ENCODE peak calls at places on chromosomes 13 and 19, in seven cellular contexts. I is EL, M is GM04503, X is RKO, U is substantia nigra, P is MCF 10A, G is Peyer's patch. V is an unnamed sample.

GRCh38 chr19:571127-571974 is 1.0 kb upstream of the BSG start:
- DNase-seq in I (peak), M (no peak), X (peak), U (no peak), P (peak), G (peak), V (peak)

GRCh38 chr19:29810504-29810871 is 1.3 kb upstream of the CCNE1 start:
- DNase-seq in I (peak), M (no peak), X (peak), U (no peak), P (peak), G (no peak), V (peak)

GRCh38 chr13:41678320-41678719 is 221.0 kb downstream of the RGCC start:
- DNase-seq in I (no peak), M (no peak), X (no peak), U (no peak), P (no peak), G (no peak), V (no peak)

GRCh38 chr19:3067549-3067948 is 5.3 kb upstream of the TLE5 start:
- DNase-seq in I (no peak), M (no peak), X (no peak), U (no peak), P (no peak), G (no peak), V (no peak)

GRCh38 chr19:19543640-19544039 is 5.6 kb downstream of the CILP2 start:
- DNase-seq in I (no peak), M (no peak), X (no peak), U (no peak), P (no peak), G (no peak), V (no peak)

GRCh38 chr19:46697142-46697960 is 19.6 kb downstream of the PRKD2 start:
- DNase-seq in I (peak), M (peak), X (no peak), U (peak), P (no peak), G (peak), V (peak)

GRCh38 chr13:51262501-51263211 is 40.5 kb downstream of the FAM124A start:
- DNase-seq in I (no peak), M (no peak), X (no peak), U (no peak), P (no peak), G (no peak), V (no peak)

GRCh38 chr13:84297246-84297645 is 415.0 kb upstream of the SLITRK1 start:
- DNase-seq in I (no peak), M (no peak), X (no peak), U (no peak), P (no peak), G (no peak), V (no peak)

GRCh38 chr13:44266305-44266704 is 107.3 kb upstream of the SERP2 start:
- DNase-seq in I (no peak), M (no peak), X (no peak), U (no peak), P (no peak), G (no peak), V (no peak)

GRCh38 chr19:14361824-14362223 is 19.4 kb upstream of the ADGRE5 start:
- DNase-seq in I (no peak), M (no peak), X (peak), U (no peak), P (peak), G (peak), V (no peak)

GRCh38 chr19:55464039-55464668 is 397 bp downstream of the C19orf85 start:
- DNase-seq in I (no peak), M (no peak), X (no peak), U (no peak), P (no peak), G (no peak), V (no peak)

GRCh38 chr19:38047641-38048040 is 140.6 kb downstream of the SIPA1L3 start:
- DNase-seq in I (no peak), M (no peak), X (no peak), U (no peak), P (no peak), G (no peak), V (no peak)

GRCh38 chr13:37175996-37176395 is 70.5 kb upstream of the CSNK1A1L start:
- DNase-seq in I (peak), M (peak), X (no peak), U (no peak), P (peak), G (no peak), V (no peak)

GRCh38 chr13:56349866-56350265 is 790.9 kb upstream of the PRR20A start:
- DNase-seq in I (no peak), M (no peak), X (no peak), U (no peak), P (no peak), G (no peak), V (peak)

GRCh38 chr19:6800991-6801396 is 28.5 kb downstream of the VAV1 start:
- DNase-seq in I (peak), M (peak), X (no peak), U (no peak), P (peak), G (no peak), V (peak)

GRCh38 chr19:16283103-16283469 is 41.5 kb upstream of the KLF2 start:
- DNase-seq in I (no peak), M (no peak), X (no peak), U (no peak), P (no peak), G (no peak), V (no peak)

GRCh38 chr13:51999525-51999924 is 11.7 kb downstream of the ATP7B start:
- DNase-seq in I (no peak), M (no peak), X (no peak), U (no peak), P (peak), G (no peak), V (peak)